ENCODE peak calls at places on chromosomes 13 and 19, in six cellular contexts. One of them, this sample, is unnamed.
A peak's percentile ranks its signal among the peaks of the same experiment; 100 is the strongest.

GRCh38 chr19:17863520-17864182 is 3.9 kb downstream of the RPL18A start:
- DNase-seq in PC-9: no peak
- DNase-seq in fibroblast of mammary gland: no peak
- DNase-seq in endothelial cell of umbilical vein: no peak
- DNase-seq in DND-41: no peak
- DNase-seq in cardiac muscle cell: no peak
- DNase-seq in this sample: no peak

GRCh38 chr19:12773571-12773970 is 1.8 kb downstream of the HOOK2 start:
- DNase-seq in fibroblast of mammary gland: peak; percentile 50
- DNase-seq in DND-41: no peak
- DNase-seq in cardiac muscle cell: no peak
- DNase-seq in endothelial cell of umbilical vein: no peak
- DNase-seq in PC-9: no peak
- DNase-seq in this sample: no peak

GRCh38 chr19:29775575-29775900 is 36.3 kb upstream of the CCNE1 start:
- DNase-seq in cardiac muscle cell: no peak
- DNase-seq in DND-41: no peak
- DNase-seq in endothelial cell of umbilical vein: no peak
- DNase-seq in fibroblast of mammary gland: no peak
- DNase-seq in PC-9: no peak
- DNase-seq in this sample: no peak

GRCh38 chr19:41871573-41872383 is 5.3 kb upstream of the CD79A start:
- DNase-seq in cardiac muscle cell: no peak
- DNase-seq in PC-9: no peak
- DNase-seq in endothelial cell of umbilical vein: no peak
- DNase-seq in fibroblast of mammary gland: no peak
- DNase-seq in DND-41: peak; percentile 94
- DNase-seq in this sample: no peak

GRCh38 chr13:110546933-110547332 is 14.6 kb downstream of the RAB20 start:
- DNase-seq in DND-41: no peak
- DNase-seq in endothelial cell of umbilical vein: peak; percentile 94
- DNase-seq in cardiac muscle cell: no peak
- DNase-seq in fibroblast of mammary gland: peak; percentile 81
- DNase-seq in PC-9: peak; percentile 90
- DNase-seq in this sample: peak; percentile 70

GRCh38 chr13:114108894-114109293 is 23.5 kb downstream of the RASA3 start:
- DNase-seq in endothelial cell of umbilical vein: no peak
- DNase-seq in DND-41: no peak
- DNase-seq in PC-9: no peak
- DNase-seq in cardiac muscle cell: no peak
- DNase-seq in fibroblast of mammary gland: no peak
- DNase-seq in this sample: no peak

GRCh38 chr19:42497492-42498226 is 30.6 kb downstream of the CEACAM1 start:
- DNase-seq in DND-41: no peak
- DNase-seq in fibroblast of mammary gland: no peak
- DNase-seq in cardiac muscle cell: peak; percentile 10
- DNase-seq in PC-9: no peak
- DNase-seq in endothelial cell of umbilical vein: no peak
- DNase-seq in this sample: no peak

GRCh38 chr13:52809310-52809769 is 39.1 kb downstream of the PCDH8 start:
- DNase-seq in cardiac muscle cell: peak; percentile 76
- DNase-seq in endothelial cell of umbilical vein: peak; percentile 84
- DNase-seq in fibroblast of mammary gland: peak; percentile 53
- DNase-seq in PC-9: peak; percentile 58
- DNase-seq in DND-41: peak; percentile 84
- DNase-seq in this sample: no peak

GRCh38 chr13:47665041-47665440 is 336.0 kb downstream of the SUCLA2 start:
- DNase-seq in endothelial cell of umbilical vein: no peak
- DNase-seq in fibroblast of mammary gland: no peak
- DNase-seq in DND-41: no peak
- DNase-seq in cardiac muscle cell: no peak
- DNase-seq in PC-9: no peak
- DNase-seq in this sample: no peak

GRCh38 chr19:23788415-23788814 is 29.7 kb upstream of the ZNF681 start:
- DNase-seq in fibroblast of mammary gland: no peak
- DNase-seq in cardiac muscle cell: no peak
- DNase-seq in endothelial cell of umbilical vein: no peak
- DNase-seq in PC-9: no peak
- DNase-seq in DND-41: no peak
- DNase-seq in this sample: no peak

GRCh38 chr19:55256562-55257460 is 2.0 kb downstream of the PPP6R1 start:
- DNase-seq in fibroblast of mammary gland: peak; percentile 36
- DNase-seq in endothelial cell of umbilical vein: no peak
- DNase-seq in DND-41: no peak
- DNase-seq in PC-9: no peak
- DNase-seq in cardiac muscle cell: no peak
- DNase-seq in this sample: no peak

GRCh38 chr13:52004508-52005183 is 6.6 kb downstream of the ATP7B start:
- DNase-seq in DND-41: no peak
- DNase-seq in fibroblast of mammary gland: no peak
- DNase-seq in PC-9: no peak
- DNase-seq in endothelial cell of umbilical vein: no peak
- DNase-seq in cardiac muscle cell: no peak
- DNase-seq in this sample: no peak

GRCh38 chr19:47106819-47107200 is 6.8 kb downstream of the ZC3H4 start:
- DNase-seq in PC-9: no peak
- DNase-seq in DND-41: no peak
- DNase-seq in endothelial cell of umbilical vein: no peak
- DNase-seq in cardiac muscle cell: no peak
- DNase-seq in fibroblast of mammary gland: peak; percentile 84
- DNase-seq in this sample: no peak

GRCh38 chr13:60000081-60000480 is 163.6 kb downstream of the DIAPH3 start:
- DNase-seq in endothelial cell of umbilical vein: no peak
- DNase-seq in fibroblast of mammary gland: no peak
- DNase-seq in cardiac muscle cell: no peak
- DNase-seq in DND-41: no peak
- DNase-seq in PC-9: no peak
- DNase-seq in this sample: no peak

GRCh38 chr19:1252221-1252817 is 3.9 kb downstream of the MIDN start:
- DNase-seq in DND-41: peak; percentile 70
- DNase-seq in endothelial cell of umbilical vein: peak; percentile 89
- DNase-seq in PC-9: peak; percentile 87
- DNase-seq in fibroblast of mammary gland: peak; percentile 98
- DNase-seq in cardiac muscle cell: no peak
- DNase-seq in this sample: peak; percentile 85

GRCh38 chr19:3142292-3142670 is 6.4 kb downstream of the GNA15 start:
- DNase-seq in DND-41: no peak
- DNase-seq in endothelial cell of umbilical vein: no peak
- DNase-seq in cardiac muscle cell: no peak
- DNase-seq in fibroblast of mammary gland: peak; percentile 96
- DNase-seq in PC-9: no peak
- DNase-seq in this sample: no peak

GRCh38 chr19:2315818-2316353 is 7.9 kb upstream of the LINGO3 start:
- DNase-seq in cardiac muscle cell: peak; percentile 80
- DNase-seq in fibroblast of mammary gland: peak; percentile 61
- DNase-seq in endothelial cell of umbilical vein: peak; percentile 48
- DNase-seq in DND-41: no peak
- DNase-seq in PC-9: peak; percentile 52
- DNase-seq in this sample: peak; percentile 33

GRCh38 chr19:41795031-41795461 is 1.3 kb upstream of the CEACAM3 start:
- DNase-seq in DND-41: peak; percentile 66
- DNase-seq in cardiac muscle cell: peak; percentile 3
- DNase-seq in endothelial cell of umbilical vein: peak; percentile 36
- DNase-seq in PC-9: peak; percentile 57
- DNase-seq in fibroblast of mammary gland: peak; percentile 38
- DNase-seq in this sample: no peak

GRCh38 chr13:91228940-91229339 is 118.5 kb upstream of the MIR17HG start:
- DNase-seq in cardiac muscle cell: no peak
- DNase-seq in fibroblast of mammary gland: no peak
- DNase-seq in PC-9: no peak
- DNase-seq in DND-41: no peak
- DNase-seq in endothelial cell of umbilical vein: no peak
- DNase-seq in this sample: no peak

GRCh38 chr19:49133621-49134454 is 14.5 kb downstream of the PPFIA3 start:
- DNase-seq in endothelial cell of umbilical vein: peak; percentile 54
- DNase-seq in fibroblast of mammary gland: peak; percentile 66
- DNase-seq in cardiac muscle cell: peak; percentile 33
- DNase-seq in DND-41: peak; percentile 20
- DNase-seq in PC-9: no peak
- DNase-seq in this sample: no peak

GRCh38 chr13:50531917-50532899 is 311.3 kb downstream of the DLEU7 start:
- DNase-seq in fibroblast of mammary gland: peak; percentile 66
- DNase-seq in DND-41: no peak
- DNase-seq in endothelial cell of umbilical vein: peak; percentile 69
- DNase-seq in PC-9: no peak
- DNase-seq in cardiac muscle cell: no peak
- DNase-seq in this sample: no peak

GRCh38 chr19:1511318-1511988 is 1.4 kb downstream of the ADAMTSL5 start:
- DNase-seq in DND-41: no peak
- DNase-seq in endothelial cell of umbilical vein: no peak
- DNase-seq in PC-9: no peak
- DNase-seq in cardiac muscle cell: no peak
- DNase-seq in fibroblast of mammary gland: no peak
- DNase-seq in this sample: no peak

GRCh38 chr13:60584976-60585375 is 188.0 kb downstream of the TDRD3 start:
- DNase-seq in endothelial cell of umbilical vein: no peak
- DNase-seq in PC-9: peak; percentile 61
- DNase-seq in DND-41: no peak
- DNase-seq in cardiac muscle cell: no peak
- DNase-seq in fibroblast of mammary gland: peak; percentile 56
- DNase-seq in this sample: peak; percentile 20

GRCh38 chr13:49806126-49806536 is 13.6 kb upstream of the KPNA3 start:
- DNase-seq in PC-9: no peak
- DNase-seq in fibroblast of mammary gland: peak; percentile 49
- DNase-seq in endothelial cell of umbilical vein: no peak
- DNase-seq in cardiac muscle cell: no peak
- DNase-seq in DND-41: no peak
- DNase-seq in this sample: no peak

GRCh38 chr13:98496239-98496668 is 80.7 kb downstream of the STK24 start:
- DNase-seq in cardiac muscle cell: no peak
- DNase-seq in fibroblast of mammary gland: peak; percentile 55
- DNase-seq in PC-9: no peak
- DNase-seq in DND-41: no peak
- DNase-seq in endothelial cell of umbilical vein: no peak
- DNase-seq in this sample: peak; percentile 77

GRCh38 chr19:48720613-48721296 is 1.2 kb upstream of the MAMSTR start:
- DNase-seq in cardiac muscle cell: peak; percentile 100
- DNase-seq in fibroblast of mammary gland: peak; percentile 99
- DNase-seq in DND-41: peak; percentile 99
- DNase-seq in PC-9: peak; percentile 96
- DNase-seq in endothelial cell of umbilical vein: no peak
- DNase-seq in this sample: peak; percentile 99

GRCh38 chr19:57192064-57192395 is 730 bp downstream of the ZNF264 start:
- DNase-seq in PC-9: no peak
- DNase-seq in DND-41: no peak
- DNase-seq in cardiac muscle cell: peak; percentile 1
- DNase-seq in fibroblast of mammary gland: no peak
- DNase-seq in endothelial cell of umbilical vein: no peak
- DNase-seq in this sample: no peak

GRCh38 chr19:57192993-57193392 is 1.7 kb downstream of the ZNF264 start:
- DNase-seq in fibroblast of mammary gland: no peak
- DNase-seq in PC-9: no peak
- DNase-seq in DND-41: no peak
- DNase-seq in cardiac muscle cell: no peak
- DNase-seq in endothelial cell of umbilical vein: no peak
- DNase-seq in this sample: no peak

GRCh38 chr19:57190301-57190700 is 999 bp upstream of the ZNF264 start:
- DNase-seq in cardiac muscle cell: no peak
- DNase-seq in fibroblast of mammary gland: no peak
- DNase-seq in PC-9: no peak
- DNase-seq in endothelial cell of umbilical vein: no peak
- DNase-seq in DND-41: no peak
- DNase-seq in this sample: no peak

GRCh38 chr19:57191141-57192063 is at the start of gene ZNF264:
- DNase-seq in endothelial cell of umbilical vein: peak; percentile 90
- DNase-seq in cardiac muscle cell: peak; percentile 90
- DNase-seq in fibroblast of mammary gland: peak; percentile 89
- DNase-seq in PC-9: peak; percentile 88
- DNase-seq in DND-41: peak; percentile 91
- DNase-seq in this sample: peak; percentile 70
- TF ChIP-seq CTCF in endothelial cell of umbilical vein: no peak
- TF ChIP-seq CTCF in cardiac muscle cell: no peak
- TF ChIP-seq CTCF in fibroblast of mammary gland: no peak
- TF ChIP-seq CTCF in PC-9: no peak
- TF ChIP-seq CTCF in DND-41: peak; percentile 33
- TF ChIP-seq CTCF in this sample: no peak

DNA sequence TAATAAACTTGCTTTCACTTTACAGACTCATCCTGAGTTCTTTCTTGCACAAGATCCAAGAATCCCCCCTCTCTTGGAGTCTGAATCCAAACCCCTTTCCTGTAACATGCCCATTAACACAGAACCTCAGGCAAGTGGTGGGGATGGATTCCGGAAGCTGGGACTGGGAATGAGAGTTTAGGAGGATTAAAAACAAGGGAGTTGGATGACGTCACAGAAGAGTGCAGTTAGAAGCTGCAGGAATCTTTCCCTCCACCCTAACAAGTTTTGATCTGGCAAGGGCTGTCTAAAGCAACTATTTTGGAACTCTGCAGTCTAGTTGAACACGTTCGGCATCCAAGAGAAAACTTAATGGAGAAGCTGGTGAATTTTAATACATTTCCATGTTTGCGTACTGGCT is 48.2 kb upstream of the PEPD start:
- DNase-seq in DND-41: no peak
- DNase-seq in endothelial cell of umbilical vein: no peak
- DNase-seq in cardiac muscle cell: no peak
- DNase-seq in fibroblast of mammary gland: no peak
- DNase-seq in PC-9: no peak
- DNase-seq in this sample: no peak
- H3K4me3 ChIP-seq in DND-41: no peak overlapping the region
- H3K4me3 ChIP-seq in endothelial cell of umbilical vein: no peak overlapping the region
- H3K4me3 ChIP-seq in cardiac muscle cell: no peak overlapping the region
- H3K4me3 ChIP-seq in fibroblast of mammary gland: no peak overlapping the region
- H3K4me3 ChIP-seq in PC-9: no peak overlapping the region
- H3K4me3 ChIP-seq in this sample: no peak overlapping the region

GRCh38 chr19:10113592-10113963 is 2.1 kb downstream of the P2RY11 start:
- DNase-seq in DND-41: no peak
- DNase-seq in PC-9: no peak
- DNase-seq in endothelial cell of umbilical vein: no peak
- DNase-seq in fibroblast of mammary gland: no peak
- DNase-seq in cardiac muscle cell: no peak
- DNase-seq in this sample: no peak
- TF ChIP-seq CTCF in DND-41: no peak
- TF ChIP-seq CTCF in PC-9: no peak
- TF ChIP-seq CTCF in endothelial cell of umbilical vein: no peak
- TF ChIP-seq CTCF in fibroblast of mammary gland: no peak
- TF ChIP-seq CTCF in cardiac muscle cell: no peak
- TF ChIP-seq CTCF in this sample: no peak

GRCh38 chr19:38734426-38735256 is 9.6 kb downstream of the CAPN12 start:
- DNase-seq in PC-9: peak; percentile 51
- DNase-seq in cardiac muscle cell: no peak
- DNase-seq in fibroblast of mammary gland: no peak
- DNase-seq in DND-41: no peak
- DNase-seq in endothelial cell of umbilical vein: no peak
- DNase-seq in this sample: no peak

GRCh38 chr19:38733493-38734175 is 10.6 kb downstream of the CAPN12 start:
- DNase-seq in DND-41: no peak
- DNase-seq in PC-9: no peak
- DNase-seq in endothelial cell of umbilical vein: no peak
- DNase-seq in fibroblast of mammary gland: no peak
- DNase-seq in cardiac muscle cell: no peak
- DNase-seq in this sample: no peak

GRCh38 chr19:38735257-38735686 is 9.0 kb downstream of the CAPN12 start:
- DNase-seq in endothelial cell of umbilical vein: no peak
- DNase-seq in cardiac muscle cell: peak; percentile 46
- DNase-seq in fibroblast of mammary gland: no peak
- DNase-seq in PC-9: peak; percentile 74
- DNase-seq in DND-41: no peak
- DNase-seq in this sample: no peak

GRCh38 chr19:38733241-38733492 is 11.1 kb downstream of the CAPN12 start:
- DNase-seq in PC-9: no peak
- DNase-seq in fibroblast of mammary gland: no peak
- DNase-seq in DND-41: no peak
- DNase-seq in endothelial cell of umbilical vein: no peak
- DNase-seq in cardiac muscle cell: no peak
- DNase-seq in this sample: no peak

GRCh38 chr19:38734176-38734425 is 10.2 kb downstream of the CAPN12 start:
- DNase-seq in cardiac muscle cell: no peak
- DNase-seq in DND-41: no peak
- DNase-seq in PC-9: no peak
- DNase-seq in fibroblast of mammary gland: no peak
- DNase-seq in endothelial cell of umbilical vein: no peak
- DNase-seq in this sample: no peak
- H3K4me3 ChIP-seq in cardiac muscle cell: no peak overlapping the region
- H3K4me3 ChIP-seq in DND-41: no peak overlapping the region
- H3K4me3 ChIP-seq in PC-9: peak overlapping the region; percentile 68
- H3K4me3 ChIP-seq in fibroblast of mammary gland: no peak overlapping the region
- H3K4me3 ChIP-seq in endothelial cell of umbilical vein: no peak overlapping the region
- H3K4me3 ChIP-seq in this sample: no peak overlapping the region